ENCODE peak calls at places on chromosomes 3 and 15, in five cellular contexts. Y, K, T, V and A are unnamed samples. For H3K9me3, the result is how much of the 10 kb centered on the place peaks cover.

GRCh38 chr15:42937143-42937542 is 16.6 kb upstream of the TTBK2 start:
- DNase-seq in V (no peak), Y (no peak), T (no peak), K (no peak), A (no peak)

GRCh38 chr15:91956026-91956723 is 102.7 kb downstream of the SLCO3A1 start:
- DNase-seq in V (peak), K (no peak), T (peak), Y (no peak), A (no peak)

GRCh38 chr3:104359546-104359945 is 1007.2 kb upstream of the ALCAM start:
- DNase-seq in K (peak), V (peak), T (peak), Y (no peak), A (peak)

GRCh38 chr15:70713547-70714414 is 49.6 kb downstream of the UACA start:
- DNase-seq in K (no peak), Y (no peak), V (no peak), T (peak), A (peak)

GRCh38 chr15:42707068-42707467 is 29.9 kb downstream of the CDAN1 start:
- DNase-seq in V (peak), K (no peak), T (peak), Y (no peak), A (peak)

GRCh38 chr3:139906441-139906840 is 28.5 kb upstream of the CLSTN2 start:
- DNase-seq in V (peak), T (peak), Y (no peak), K (peak), A (peak)

GRCh38 chr3:132016061-132017041 is 18.5 kb downstream of the CPNE4 start:
- DNase-seq in K (no peak), Y (no peak), T (peak), V (peak), A (no peak)

GRCh38 chr3:140128217-140129137 is 193.5 kb downstream of the CLSTN2 start:
- DNase-seq in V (peak), K (peak), Y (no peak), T (no peak), A (no peak)

GRCh38 chr3:56453027-56453426 is 15.2 kb downstream of the ERC2 start:
- DNase-seq in Y (no peak), K (no peak), V (no peak), T (no peak), A (no peak)

GRCh38 chr3:71031914-71032521 is 551.5 kb downstream of the FOXP1 start:
- DNase-seq in V (no peak), K (no peak), Y (no peak), T (no peak), A (no peak)

GRCh38 chr15:31463521-31464102 is 137.0 kb downstream of the KLF13 start:
- DNase-seq in Y (no peak), K (no peak), V (no peak), T (no peak), A (no peak)

GRCh38 chr3:124158174-124158812 is 166.4 kb upstream of the ROPN1 start:
- DNase-seq in K (peak), V (no peak), Y (no peak), T (no peak), A (no peak)

GRCh38 chr15:36075333-36075732 is 504.1 kb upstream of the CDIN1 start:
- DNase-seq in Y (no peak), T (no peak), K (no peak), V (no peak), A (no peak)

GRCh38 chr15:36803773-36804172 is 224.3 kb downstream of the CDIN1 start:
- DNase-seq in T (no peak), K (no peak), Y (no peak), V (peak), A (no peak)

GRCh38 chr15:57302640-57303257 is 73.6 kb upstream of the CGNL1 start:
- DNase-seq in Y (no peak), V (no peak), K (no peak), T (no peak), A (no peak)

GRCh38 chr3:194148383-194148782 is 12.4 kb downstream of the HES1 start:
- DNase-seq in K (no peak), V (no peak), T (peak), Y (no peak), A (peak)

GRCh38 chr3:185309309-185309708 is 53.6 kb upstream of the MAP3K13 start:
- DNase-seq in Y (no peak), T (no peak), V (no peak), K (no peak), A (no peak)

GRCh38 chr3:61378321-61378720 is 127.1 kb upstream of the FHIT start:
- DNase-seq in T (peak), V (no peak), Y (no peak), K (no peak), A (peak)

GRCh38 chr3:170485294-170485693 is 66.6 kb downstream of the CLDN11 start:
- DNase-seq in Y (no peak), V (no peak), K (no peak), T (peak), A (no peak)

GRCh38 chr3:104132566-104132997 is 1234.1 kb upstream of the ALCAM start:
- DNase-seq in Y (no peak), T (peak), V (no peak), K (no peak), A (peak)

GRCh38 chr3:4984511-4984864 is 5.3 kb downstream of the BHLHE40 start:
- DNase-seq in K (no peak), Y (no peak), T (no peak), V (no peak), A (peak)

GRCh38 chr15:51982013-51982769 is 10.6 kb upstream of the LEO1 start:
- DNase-seq in V (peak), Y (peak), K (peak), T (peak), A (peak)

GRCh38 chr3:11305509-11305908 is 33.3 kb downstream of the ATG7 start:
- DNase-seq in T (no peak), V (peak), Y (no peak), K (no peak), A (no peak)

GRCh38 chr3:4735243-4735642 is 242.1 kb downstream of the ITPR1 start:
- DNase-seq in T (no peak), K (no peak), V (no peak), Y (no peak), A (no peak)

GRCh38 chr3:62248831-62249776 is 124.2 kb downstream of the FEZF2 start:
- DNase-seq in K (no peak), Y (no peak), T (no peak), V (no peak), A (no peak)

GRCh38 chr3:61848885-61849284 is 287.5 kb downstream of the PTPRG start:
- DNase-seq in T (peak), Y (no peak), V (peak), K (no peak), A (peak)

GRCh38 chr15:28023933-28024888 is 74.9 kb downstream of the OCA2 start:
- DNase-seq in T (no peak), V (no peak), Y (no peak), K (no peak), A (no peak)

GRCh38 chr3:65914740-65915366 is 123.9 kb downstream of the MAGI1 start:
- DNase-seq in K (no peak), Y (peak), V (no peak), T (no peak), A (no peak)

GRCh38 chr3:14209596-14210280 is 31.1 kb downstream of the LSM3 start:
- DNase-seq in K (no peak), Y (no peak), V (no peak), T (no peak), A (no peak)

GRCh38 chr15:51227967-51228783 is 110.2 kb downstream of the CYP19A1 start:
- DNase-seq in T (peak), Y (peak), K (peak), V (peak), A (peak)

GRCh38 chr3:66795365-66795764 is 202.7 kb upstream of the KBTBD8 start:
- DNase-seq in K (no peak), Y (no peak), V (no peak), T (peak), A (no peak)

GRCh38 chr3:115784739-115785571 is 161.6 kb downstream of the GAP43 start:
- DNase-seq in V (peak), T (peak), K (peak), Y (no peak), A (peak)

GRCh38 chr3:175163686-175164085 is 304.6 kb downstream of the NAALADL2 start:
- DNase-seq in T (peak), Y (no peak), K (no peak), V (no peak), A (peak)

GRCh38 chr3:159074756-159075155 is 272.9 kb downstream of the MFSD1 start:
- DNase-seq in K (no peak), Y (no peak), T (no peak), V (no peak), A (no peak)

GRCh38 chr3:74139648-74140047 is 474.8 kb downstream of the CNTN3 start:
- DNase-seq in K (no peak), V (no peak), Y (peak), T (no peak), A (no peak)

GRCh38 chr3:38039101-38039898 is at the start of gene DLEC1:
- DNase-seq in Y (peak), K (peak), V (no peak), T (peak), A (peak)

GRCh38 chr3:127062926-127063325 is 80.0 kb downstream of the PLXNA1 start:
- DNase-seq in K (no peak), T (no peak), V (no peak), Y (no peak), A (no peak)

GRCh38 chr3:195746346-195746745 is 25.6 kb downstream of the MUC20 start:
- DNase-seq in K (no peak), Y (no peak), T (no peak), V (no peak), A (no peak)

GRCh38 chr3:190012314-190012782 is 108.3 kb downstream of the P3H2 start:
- DNase-seq in T (peak), K (peak), Y (no peak), V (peak), A (peak)

GRCh38 chr15:25171856-25172687 is 217.3 kb downstream of the SNRPN start:
- DNase-seq in K (peak), Y (no peak), T (no peak), V (no peak), A (no peak)
- H3K9me3 ChIP-seq in K (under half), Y (under half), T (under half), V (under half), A (under half)

DNA sequence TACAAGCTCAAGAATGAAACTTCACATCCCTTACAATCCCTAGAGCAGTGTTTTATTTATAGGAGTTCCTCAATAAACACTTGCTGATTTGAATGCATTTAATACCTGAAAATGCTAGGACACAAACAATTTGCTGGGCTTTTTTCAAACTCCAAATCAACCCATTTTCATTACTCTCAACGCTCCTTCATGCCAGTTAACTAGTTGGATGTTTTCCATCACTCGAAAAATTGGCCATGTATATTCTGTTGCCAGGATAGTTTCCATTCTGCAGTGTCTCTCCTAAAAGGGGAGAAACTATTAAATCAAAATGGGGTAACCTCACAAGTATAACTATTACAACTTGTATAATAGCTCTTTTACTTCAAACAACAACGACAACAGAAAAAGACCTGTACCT is 1.2 kb downstream of the GBE1 start:
- DNase-seq in K (no peak), T (no peak), V (no peak), Y (no peak), A (no peak)
- H2AFZ ChIP-seq in K (peak), T (no peak), V (peak), Y (peak), A (no peak)

GRCh38 chr15:56233549-56233948 is 10.1 kb downstream of the RFX7 start:
- DNase-seq in T (no peak), K (no peak), V (no peak), Y (no peak), A (no peak)
- H3K9me3 ChIP-seq in T (under half), K (under half), V (under half), Y (under half), A (under half)

GRCh38 chr15:66155065-66155464 is 98.5 kb downstream of the MEGF11 start:
- DNase-seq in T (no peak), K (no peak), V (no peak), Y (no peak), A (no peak)
- H2AFZ ChIP-seq in T (no peak), K (no peak), V (no peak), Y (no peak), A (no peak)

GRCh38 chr15:25066708-25067107 is 111.9 kb downstream of the SNRPN start:
- DNase-seq in Y (no peak), K (no peak), V (no peak), T (no peak), A (no peak)

GRCh38 chr15:25065876-25066275 is 111.1 kb downstream of the SNRPN start:
- DNase-seq in V (no peak), K (no peak), Y (no peak), T (no peak), A (no peak)

GRCh38 chr15:25068696-25069095 is 113.9 kb downstream of the SNRPN start:
- DNase-seq in K (no peak), Y (no peak), V (no peak), T (no peak), A (no peak)

GRCh38 chr15:25065286-25065685 is 110.5 kb downstream of the SNRPN start:
- DNase-seq in Y (no peak), T (no peak), V (no peak), K (no peak), A (no peak)

DNA sequence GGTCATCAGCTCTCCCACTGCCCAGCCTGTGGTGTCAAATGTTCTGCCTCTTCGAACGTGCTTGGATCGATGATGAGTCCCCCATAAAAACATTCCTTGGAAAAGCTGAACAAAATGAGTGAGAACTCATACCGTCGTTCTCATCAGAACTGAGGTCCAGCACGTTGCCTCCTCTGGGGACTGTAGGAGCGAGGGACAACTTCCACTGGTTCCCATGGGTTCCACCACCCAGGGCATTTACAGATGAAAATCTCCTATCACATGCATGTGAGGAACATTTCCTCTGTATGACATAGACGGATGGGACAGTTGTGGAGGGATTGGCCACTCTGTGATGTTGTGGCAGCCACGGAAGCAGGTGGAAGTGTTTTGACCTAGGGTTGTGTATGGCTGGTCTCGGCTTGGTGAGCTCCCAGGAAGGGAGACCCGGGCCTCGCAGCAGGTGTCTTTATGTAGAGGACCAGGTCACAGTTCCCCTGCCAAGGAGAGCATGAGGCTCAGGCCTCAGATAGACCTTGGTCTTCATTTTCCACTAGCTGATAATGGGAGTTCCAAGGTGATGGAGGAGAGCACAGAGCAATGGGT is 113.0 kb downstream of the SNRPN start:
- DNase-seq in T (no peak), Y (no peak), K (no peak), V (no peak), A (no peak)
- H3K9me3 ChIP-seq in T (half or more), Y (under half), K (half or more), V (half or more), A (half or more)

GRCh38 chr3:95595416-95596075 is 1218.8 kb upstream of the EPHA6 start:
- DNase-seq in Y (no peak), T (no peak), K (no peak), V (no peak), A (no peak)
- H2AFZ ChIP-seq in Y (no peak), T (no peak), K (no peak), V (no peak), A (no peak)

GRCh38 chr3:128923607-128924385 is 44.4 kb downstream of the ACAD9 start:
- DNase-seq in Y (no peak), K (no peak), T (no peak), V (no peak), A (no peak)
- H3K9me3 ChIP-seq in Y (under half), K (under half), T (under half), V (under half), A (under half)

DNA sequence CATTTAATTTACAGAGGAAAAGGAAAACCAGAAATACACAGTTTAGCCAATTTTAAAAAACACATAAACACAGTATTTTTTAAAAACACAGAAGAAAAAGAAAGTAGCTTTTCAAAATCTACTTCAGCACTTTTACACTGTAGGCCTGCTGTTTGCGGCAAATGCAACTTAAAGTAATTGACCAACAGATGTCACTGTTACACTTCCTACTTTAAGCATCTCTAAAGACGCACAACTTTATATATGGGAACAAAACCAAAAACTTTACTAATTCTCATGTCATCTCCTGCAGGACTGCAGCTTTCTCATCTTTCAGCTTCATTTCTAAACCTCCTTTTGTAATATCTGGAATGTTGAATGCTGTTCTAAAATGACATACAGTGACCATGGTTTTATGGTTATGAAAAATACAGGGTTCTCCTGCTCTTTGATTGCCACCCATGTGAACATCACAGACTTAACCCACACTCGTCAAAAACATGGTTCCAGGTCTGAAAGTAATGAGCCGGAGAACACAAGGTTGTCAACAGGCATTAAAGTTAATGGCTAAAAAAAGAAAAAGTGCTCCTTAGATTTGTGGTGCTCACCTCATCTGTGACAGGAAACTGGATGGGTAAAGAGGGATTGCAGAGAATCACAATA is 107.9 kb downstream of the FMN1 start:
- DNase-seq in T (peak), Y (peak), K (peak), V (peak), A (peak)
- H2AFZ ChIP-seq in T (no peak), Y (no peak), K (no peak), V (peak), A (no peak)

DNA sequence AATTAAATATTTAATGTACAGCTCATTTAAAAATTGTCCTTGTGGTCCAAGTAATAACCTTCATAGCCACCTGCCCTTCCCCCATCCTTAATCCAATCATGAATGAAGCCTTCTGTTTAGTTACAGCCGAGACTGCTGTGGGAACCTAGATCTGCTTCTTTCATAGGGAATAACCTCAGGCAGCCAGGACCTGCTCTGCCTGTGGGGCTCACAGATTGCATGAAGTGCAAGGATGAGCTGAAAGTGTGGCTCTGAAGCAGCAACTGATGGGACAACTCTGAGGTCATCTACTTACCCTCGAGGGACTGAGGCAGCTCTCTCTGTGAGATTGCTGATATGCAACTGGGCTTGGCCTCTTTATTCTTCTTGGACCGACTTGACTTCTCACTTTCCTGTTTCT is 169.8 kb downstream of the POTEB3 start:
- DNase-seq in T (no peak), V (peak), Y (peak), K (no peak), A (no peak)
- H3K9me3 ChIP-seq in T (under half), V (under half), Y (under half), K (under half), A (under half)